ENCODE peak calls at places on chromosomes 5 and 9, in six cellular contexts. D is epithelial cell of esophagus, F is foreskin fibroblast, B is IMR-90, H is astrocyte, P is fibroblast of mammary gland. W is an unnamed sample.

GRCh38 chr9:115614931-115615401 is 497.0 kb upstream of the TNC start:
- DNase-seq in D (peak; percentile 53), F (no peak), B (peak; percentile 45), H (no peak), P (peak; percentile 82), W (peak; percentile 60)

GRCh38 chr9:135189497-135189896 is 102.0 kb downstream of the OLFM1 start:
- DNase-seq in D (no peak), F (no peak), B (no peak), H (no peak), P (no peak), W (no peak)

GRCh38 chr9:130417602-130418001 is 27.2 kb upstream of the ASS1 start:
- DNase-seq in D (peak; percentile 20), F (no peak), B (no peak), H (no peak), P (peak; percentile 6), W (no peak)

GRCh38 chr5:154478224-154478565 is at the start of gene HAND1:
- DNase-seq in D (peak; percentile 49), F (no peak), B (no peak), H (no peak), P (peak; percentile 21), W (no peak)

GRCh38 chr9:109586993-109587392 is 88.9 kb upstream of the PTPN3 start:
- DNase-seq in D (no peak), F (no peak), B (no peak), H (no peak), P (no peak), W (no peak)

GRCh38 chr9:136242248-136242647 is 3.4 kb downstream of the QSOX2 start:
- DNase-seq in D (no peak), F (no peak), B (no peak), H (no peak), P (no peak), W (no peak)

GRCh38 chr5:116418774-116419173 is 155.8 kb downstream of the SEMA6A start:
- DNase-seq in D (no peak), F (no peak), B (no peak), H (no peak), P (no peak), W (no peak)

GRCh38 chr9:33750307-33750838 is 45.0 kb upstream of the PRSS3 start:
- DNase-seq in D (peak; percentile 30), F (no peak), B (peak; percentile 15), H (no peak), P (peak; percentile 29), W (peak; percentile 33)

GRCh38 chr5:107655836-107656235 is 14.9 kb downstream of the EFNA5 start:
- DNase-seq in D (peak; percentile 91), F (no peak), B (no peak), H (no peak), P (no peak), W (no peak)

GRCh38 chr5:14932902-14933475 is 61.4 kb upstream of the ANKH start:
- DNase-seq in D (peak; percentile 13), F (peak; percentile 25), B (peak; percentile 54), H (no peak), P (peak; percentile 34), W (no peak)

GRCh38 chr9:33388110-33388994 is 14.0 kb downstream of the AQP7 start:
- DNase-seq in D (no peak), F (no peak), B (no peak), H (no peak), P (no peak), W (no peak)

GRCh38 chr5:88769165-88769564 is 113.8 kb downstream of the MEF2C start:
- DNase-seq in D (no peak), F (no peak), B (peak; percentile 10), H (peak; percentile 71), P (peak; percentile 95), W (peak; percentile 100)

GRCh38 chr5:29143266-29143665 is 2050.2 kb upstream of the CDH6 start:
- DNase-seq in D (no peak), F (no peak), B (no peak), H (no peak), P (no peak), W (no peak)

GRCh38 chr9:128056887-128057723 is 10.0 kb downstream of the NAIF1 start:
- DNase-seq in D (no peak), F (no peak), B (peak; percentile 18), H (no peak), P (no peak), W (no peak)

GRCh38 chr5:127515693-127516440 is 1.6 kb upstream of the PRRC1 start:
- DNase-seq in D (no peak), F (no peak), B (no peak), H (no peak), P (no peak), W (no peak)

GRCh38 chr5:129631946-129632345 is 115.9 kb upstream of the MINAR2 start:
- DNase-seq in D (peak; percentile 51), F (peak; percentile 1), B (no peak), H (no peak), P (peak; percentile 83), W (no peak)

GRCh38 chr5:158858011-158858410 is 241.7 kb downstream of the EBF1 start:
- DNase-seq in D (no peak), F (no peak), B (no peak), H (no peak), P (no peak), W (no peak)

GRCh38 chr5:172149073-172149472 is 39.0 kb downstream of the STK10 start:
- DNase-seq in D (peak; percentile 26), F (peak; percentile 56), B (peak; percentile 89), H (peak; percentile 75), P (peak; percentile 75), W (peak; percentile 22)

GRCh38 chr5:6638236-6638635 is 5.0 kb downstream of the SRD5A1 start:
- DNase-seq in D (peak; percentile 97), F (no peak), B (no peak), H (no peak), P (peak; percentile 48), W (peak; percentile 7)

GRCh38 chr9:87868635-87869034 is 14.0 kb upstream of the SPATA31E1 start:
- DNase-seq in D (no peak), F (no peak), B (no peak), H (no peak), P (no peak), W (no peak)

GRCh38 chr9:133677126-133678010 is 41.2 kb downstream of the DBH start:
- DNase-seq in D (no peak), F (no peak), B (no peak), H (no peak), P (no peak), W (no peak)

GRCh38 chr9:101455656-101456235 is 20.2 kb upstream of the ALDOB start:
- DNase-seq in D (no peak), F (peak; percentile 32), B (peak; percentile 61), H (peak; percentile 30), P (peak; percentile 73), W (peak; percentile 69)

GRCh38 chr5:76582252-76583162 is 40.7 kb downstream of the F2RL2 start:
- DNase-seq in D (peak; percentile 28), F (no peak), B (peak; percentile 77), H (peak; percentile 81), P (no peak), W (peak; percentile 79)

GRCh38 chr5:77635617-77636422 is 2.7 kb downstream of the OTP start:
- DNase-seq in D (peak; percentile 50), F (no peak), B (no peak), H (no peak), P (no peak), W (no peak)

DNA sequence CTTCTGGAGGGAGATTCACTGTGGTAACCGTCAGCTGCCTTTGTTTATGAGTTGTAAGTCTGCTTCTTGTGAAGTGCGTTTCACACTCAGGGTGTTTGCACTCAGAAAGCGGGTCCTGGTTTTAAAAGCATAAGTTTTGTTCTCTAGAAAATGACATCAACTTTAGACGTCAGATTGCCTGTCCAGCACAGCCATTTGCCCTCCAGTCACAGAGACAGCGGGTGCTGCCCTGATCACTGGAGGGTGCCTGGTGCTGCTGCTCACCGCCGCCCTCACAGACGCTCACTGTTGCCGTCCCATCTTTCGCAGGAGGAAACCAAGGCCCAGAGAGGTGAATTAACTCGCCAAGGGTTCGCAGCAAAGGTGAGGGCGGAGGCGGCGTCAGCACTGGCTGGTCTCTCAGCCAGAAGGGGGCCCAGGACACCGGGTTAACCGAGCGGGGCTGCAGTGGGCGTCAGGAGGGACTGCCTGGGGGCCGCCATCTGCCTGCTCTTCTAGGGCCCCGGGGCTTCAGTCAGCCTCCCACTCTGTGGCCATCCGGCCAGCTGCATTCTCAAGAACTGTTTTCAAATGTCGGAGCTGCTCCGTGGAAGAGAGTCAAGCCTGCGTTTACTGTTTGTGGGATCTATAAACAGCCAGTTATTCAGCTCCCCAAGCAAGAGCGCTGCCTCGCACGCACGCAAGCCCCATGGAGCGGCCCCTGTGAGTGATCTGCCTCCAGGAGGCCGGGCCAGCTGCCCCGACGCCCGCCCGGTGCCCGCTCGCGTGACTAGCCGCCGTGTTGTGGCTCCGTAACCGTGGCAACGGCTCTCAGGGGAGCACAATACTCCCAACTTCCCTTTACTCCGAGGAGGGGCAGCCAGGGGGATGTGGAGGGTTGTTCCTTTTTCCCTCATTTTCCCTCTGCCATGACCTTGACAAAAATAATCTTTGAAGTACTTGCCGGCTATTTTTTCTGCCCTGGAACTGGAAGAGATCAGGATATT is 43.4 kb upstream of the EXOC3 start:
- DNase-seq in D (peak; percentile 16), F (peak; percentile 98), B (peak; percentile 98), H (peak; percentile 89), P (peak; percentile 90), W (peak; percentile 97)
- H3K4me3 ChIP-seq in D (no peak overlapping the region), F (peak overlapping the region; percentile 43), B (no peak overlapping the region), H (peak overlapping the region; percentile 20), P (peak overlapping the region; percentile 36), W (peak overlapping the region; percentile 48)

DNA sequence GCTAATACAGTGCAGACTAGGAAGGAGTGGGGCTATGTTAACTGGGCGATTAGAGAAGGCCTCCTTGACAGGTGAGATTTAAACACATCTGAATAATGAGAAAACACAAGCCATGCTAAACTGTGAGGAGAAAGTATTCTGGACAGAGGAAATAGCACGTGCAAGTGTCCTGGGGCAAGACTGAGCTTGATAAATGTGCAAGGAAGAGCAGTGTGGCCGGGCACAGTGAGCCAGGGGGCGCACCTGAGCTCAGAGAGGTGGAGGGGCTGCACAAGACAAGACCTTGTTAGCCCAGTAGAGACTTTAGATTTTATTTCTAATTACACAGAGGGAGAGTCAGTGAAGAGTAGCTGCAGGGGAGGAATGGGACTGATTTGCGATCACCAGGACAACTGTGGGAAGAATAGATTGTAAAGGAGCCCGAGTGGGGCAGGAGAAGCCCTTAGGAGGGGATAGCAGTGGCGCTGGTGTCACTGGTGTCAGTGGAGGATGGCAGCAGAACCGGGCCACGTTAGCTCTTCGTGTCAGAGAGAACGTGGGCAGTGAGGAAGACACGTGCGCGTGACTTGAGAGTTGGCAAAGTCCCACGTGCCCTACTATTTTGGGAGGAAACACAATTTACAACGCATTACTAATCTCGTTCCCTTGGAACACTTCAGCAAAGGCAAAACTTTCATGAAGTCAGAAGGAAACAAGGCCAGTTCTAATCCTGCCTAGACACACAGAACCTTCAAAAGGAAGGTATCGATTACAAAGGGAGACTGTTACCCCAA is 17.9 kb upstream of the C5orf47 start:
- DNase-seq in D (no peak), F (no peak), B (no peak), H (no peak), P (peak; percentile 9), W (no peak)
- TF ChIP-seq CTCF in D (no peak), F (no peak), B (no peak), H (no peak), P (peak; percentile 3), W (no peak)

DNA sequence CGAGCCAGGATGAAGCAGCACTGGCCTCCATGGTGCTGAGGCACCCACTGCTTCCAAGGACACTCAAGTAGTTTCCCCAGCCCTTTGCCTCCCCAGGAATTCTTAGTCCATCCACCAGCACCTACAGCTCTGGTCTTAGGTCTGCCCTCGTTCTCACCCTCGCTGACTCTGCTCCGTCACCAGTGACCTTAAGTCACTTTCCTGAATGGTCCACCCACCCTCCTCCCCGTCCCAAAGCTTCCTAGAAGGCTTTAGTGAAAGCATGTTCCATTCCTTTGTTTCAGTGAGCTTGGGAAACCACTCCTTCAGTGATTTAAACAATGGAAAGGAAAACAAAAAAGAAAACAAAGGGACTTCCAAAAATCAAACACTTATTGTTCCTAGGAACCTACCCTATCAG is 54.6 kb upstream of the MAP3K1 start:
- DNase-seq in D (no peak), F (no peak), B (no peak), H (no peak), P (no peak), W (no peak)
- H3K4me3 ChIP-seq in D (no peak overlapping the region), F (no peak overlapping the region), B (no peak overlapping the region), H (no peak overlapping the region), P (no peak overlapping the region), W (no peak overlapping the region)

GRCh38 chr5:140821375-140822280 is at the start of gene PCDHA5:
- DNase-seq in D (peak; percentile 33), F (no peak), B (no peak), H (no peak), P (peak; percentile 24), W (no peak)
- TF ChIP-seq CTCF in D (peak; percentile 45), F (peak; percentile 30), B (peak; percentile 33), H (peak; percentile 31), P (peak; percentile 51), W (peak; percentile 33)

W was measured in fibroblast of the aortic adventitia.